ENCODE peak calls at places on chromosomes 4 and X, in four cellular contexts. M is HepG2, E is K562, N is GM12878. X is an unnamed sample. For H3K9me3, the result is how much of the 10 kb centered on the place peaks cover.

GRCh38 chr4:7389719-7390118 is 45.0 kb downstream of the PSAPL1 start:
- DNase-seq in N (no peak), E (no peak), M (no peak), X (no peak)

GRCh38 chr4:174503079-174503724 is 19.1 kb downstream of the HPGD start:
- DNase-seq in M (no peak), N (no peak), E (no peak), X (no peak)

GRCh38 chr4:67879486-67879885 is 4.3 kb downstream of the TMPRSS11D start:
- DNase-seq in M (no peak), N (no peak), E (no peak), X (no peak)

GRCh38 chrX:100424012-100424411 is 13.9 kb upstream of the PCDH19 start:
- DNase-seq in M (no peak), N (no peak), E (peak), X (no peak)

GRCh38 chr4:124529131-124529530 is 183.4 kb downstream of the ANKRD50 start:
- DNase-seq in E (no peak), N (no peak), M (no peak), X (no peak)

GRCh38 chr4:38371391-38371851 is 292.6 kb upstream of the KLF3 start:
- DNase-seq in E (no peak), M (no peak), N (no peak), X (no peak)

GRCh38 chr4:176261481-176261880 is 7.5 kb downstream of the ASB5 start:
- DNase-seq in N (no peak), E (no peak), M (no peak), X (no peak)

GRCh38 chrX:42466706-42467105 is 311.3 kb downstream of the PPP1R2C start:
- DNase-seq in E (no peak), N (no peak), M (no peak), X (no peak)

GRCh38 chr4:152385551-152385950 is 150.3 kb downstream of the FBXW7 start:
- DNase-seq in E (no peak), N (no peak), M (no peak), X (no peak)

GRCh38 chr4:38491854-38492478 is 172.0 kb upstream of the KLF3 start:
- DNase-seq in E (peak), M (no peak), N (no peak), X (no peak)

GRCh38 chr4:91729851-91730250 is 573.9 kb upstream of the GRID2 start:
- DNase-seq in E (no peak), M (no peak), N (no peak), X (no peak)

GRCh38 chr4:136277741-136278140 is 1254.6 kb downstream of the PCDH18 start:
- DNase-seq in M (no peak), N (no peak), E (no peak), X (no peak)

GRCh38 chr4:85587952-85588351 is 113.0 kb downstream of the ARHGAP24 start:
- DNase-seq in M (no peak), N (no peak), E (peak), X (no peak)

GRCh38 chr4:88880501-88881226 is 176.3 kb downstream of the FAM13A start:
- DNase-seq in N (no peak), M (no peak), E (peak), X (no peak)

GRCh38 chrX:80471582-80471981 is 51.3 kb downstream of the TENT5D start:
- DNase-seq in E (no peak), M (no peak), N (no peak), X (no peak)

GRCh38 chr4:139537292-139537691 is 18.7 kb downstream of the SETD7 start:
- DNase-seq in E (no peak), N (no peak), M (no peak), X (no peak)

GRCh38 chr4:151169223-151169622 is 69.8 kb downstream of the RPS3A start:
- DNase-seq in M (no peak), N (no peak), E (no peak), X (no peak)

GRCh38 chr4:113212613-113213012 is 163.2 kb downstream of the ANK2 start:
- DNase-seq in E (no peak), M (no peak), N (no peak), X (no peak)

GRCh38 chr4:173522874-173523395 is 7.1 kb downstream of the HAND2 start:
- DNase-seq in M (no peak), N (no peak), E (no peak), X (no peak)

GRCh38 chrX:66163849-66164401 is at the start of gene HEPH:
- DNase-seq in M (no peak), E (peak), N (peak), X (no peak)

GRCh38 chrX:154334496-154334895 is 38.9 kb downstream of the TKTL1 start:
- DNase-seq in N (no peak), M (no peak), E (no peak), X (no peak)

GRCh38 chr4:184653650-184654049 is 4.1 kb downstream of the PRIMPOL start:
- DNase-seq in M (no peak), E (no peak), N (no peak), X (no peak)

GRCh38 chrX:120144178-120144844 is 14.1 kb upstream of the RHOXF2 start:
- DNase-seq in N (no peak), E (peak), M (no peak), X (no peak)

GRCh38 chr4:131526686-131527085 is 1622.4 kb upstream of the PCDH10 start:
- DNase-seq in M (no peak), E (no peak), N (no peak), X (no peak)

GRCh38 chr4:25367877-25368276 is 9.2 kb upstream of the ANAPC4 start:
- DNase-seq in N (no peak), E (no peak), M (no peak), X (no peak)

GRCh38 chr4:25368315-25368714 is 8.7 kb upstream of the ANAPC4 start:
- DNase-seq in E (no peak), N (no peak), M (peak), X (no peak)

GRCh38 chr4:25370242-25370641 is 6.8 kb upstream of the ANAPC4 start:
- DNase-seq in E (no peak), M (no peak), N (no peak), X (no peak)

GRCh38 chr4:25361253-25361652 is 15.8 kb upstream of the ANAPC4 start:
- DNase-seq in N (no peak), M (no peak), E (no peak), X (no peak)

DNA sequence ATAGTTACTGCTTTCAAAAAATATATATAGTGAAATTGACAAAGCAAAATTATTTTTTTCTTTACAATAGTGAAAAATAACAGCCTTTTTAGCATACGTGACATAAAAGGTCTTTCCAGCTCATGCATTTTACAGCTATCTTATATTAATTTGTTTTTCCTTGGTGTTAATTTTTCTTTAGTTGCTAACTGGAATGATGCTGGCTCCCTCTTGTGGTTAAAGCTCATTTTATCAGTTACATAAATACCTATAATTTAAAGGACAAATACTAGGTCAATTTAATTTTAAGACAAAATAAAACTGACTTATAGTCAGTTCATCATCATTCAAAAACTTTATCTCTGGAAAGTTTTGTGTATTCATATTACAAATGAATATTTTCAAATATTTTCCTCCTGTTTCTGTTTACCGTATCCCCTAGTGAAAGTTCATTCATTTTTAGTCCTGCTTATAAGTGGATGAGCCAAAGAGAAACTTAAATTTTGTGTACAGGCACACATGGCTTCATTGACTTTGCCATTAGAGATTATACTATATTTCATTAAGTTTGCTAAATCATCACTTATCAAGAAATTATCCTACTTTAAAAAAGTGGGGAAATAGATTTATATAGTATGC is 9.9 kb upstream of the ANAPC4 start:
- DNase-seq in E (peak), M (no peak), N (no peak), X (no peak)
- H3K9me3 ChIP-seq in E (under half), M (under half), N (under half), X (under half)

GRCh38 chr4:99949999-99950912 is at the start of gene H2AZ1:
- DNase-seq in N (peak), M (peak), E (peak), X (peak)

GRCh38 chr4:99947190-99947578 is 766 bp upstream of the DNAJB14 start:
- DNase-seq in M (no peak), E (no peak), N (no peak), X (no peak)

GRCh38 chr4:99947608-99948007 is 1.2 kb upstream of the DNAJB14 start:
- DNase-seq in N (no peak), M (no peak), E (peak), X (no peak)

GRCh38 chr4:99950913-99951254 is 809 bp upstream of the H2AZ1 start:
- DNase-seq in M (no peak), E (no peak), N (no peak), X (no peak)

GRCh38 chr4:99949034-99949998 is 759 bp downstream of the H2AZ1 start:
- DNase-seq in N (peak), E (peak), M (peak), X (peak)
- TF ChIP-seq POLR2A in N (peak), E (peak), M (peak), X (peak)

DNA sequence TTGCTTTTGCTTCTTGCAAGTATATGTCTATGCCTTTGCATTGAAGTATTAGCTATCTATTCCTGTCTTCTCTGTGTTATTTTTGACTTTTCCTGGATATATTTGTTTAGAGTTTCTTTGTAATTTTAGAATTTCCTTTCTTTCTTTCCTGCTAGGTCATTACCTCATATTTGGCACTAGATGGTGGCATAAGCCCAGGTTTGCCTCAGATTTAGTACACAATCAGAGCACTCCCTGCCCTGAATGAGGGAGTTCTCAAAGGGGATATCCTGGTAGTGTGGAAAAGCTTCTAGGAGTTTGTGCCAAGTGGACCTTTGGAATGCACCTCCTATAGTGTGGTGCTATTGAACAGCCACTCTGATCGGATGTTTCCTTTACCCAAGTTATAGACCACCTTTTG is 181.6 kb downstream of the UGT8 start:
- DNase-seq in E (no peak), M (peak), N (no peak), X (peak)
- TF ChIP-seq ZBTB33 in E (no peak), M (no peak), N (no peak), X (no peak)

DNA sequence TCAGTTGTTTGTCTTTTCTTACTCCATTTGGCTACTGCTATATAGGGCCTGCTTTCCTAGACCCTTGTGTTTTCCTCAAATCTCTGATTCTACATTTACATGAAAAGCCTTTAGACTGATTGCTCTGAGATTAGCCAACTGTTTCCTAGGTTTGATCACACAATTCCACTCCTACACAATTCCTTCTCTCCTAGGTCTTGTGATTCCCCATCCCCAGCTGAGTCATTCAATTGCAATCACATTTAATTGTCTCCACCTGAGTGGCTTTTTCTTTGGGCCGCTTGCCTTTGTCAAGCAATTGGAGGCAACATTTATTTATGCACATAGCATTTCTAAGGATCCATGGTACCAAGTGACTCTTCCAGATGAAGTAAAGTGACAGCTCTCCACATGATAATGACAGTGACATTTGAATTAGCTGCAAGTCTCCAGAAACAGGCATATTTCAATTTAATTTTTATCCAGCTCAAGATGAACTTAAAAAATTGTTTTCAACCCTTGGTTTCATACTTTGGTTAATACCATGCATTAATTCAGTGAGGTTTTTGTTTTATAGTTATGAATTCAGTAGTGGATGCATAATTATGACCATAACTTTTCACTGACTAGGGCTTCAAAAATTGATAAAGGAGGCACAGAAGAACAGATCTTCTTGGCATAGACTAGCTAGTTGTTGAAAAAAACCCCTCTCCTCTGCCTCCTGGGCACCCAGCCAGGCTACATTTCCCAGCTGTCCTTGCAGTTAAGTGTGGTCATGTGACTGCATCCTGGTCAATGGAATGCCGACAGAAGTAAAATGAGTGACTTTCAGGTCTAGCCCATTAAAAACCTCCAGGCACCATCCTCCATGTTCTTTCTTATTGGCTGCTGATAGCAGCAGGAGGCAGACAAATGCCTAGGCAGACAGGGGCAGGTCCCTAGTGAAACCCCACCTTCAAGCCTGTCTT is 35.6 kb downstream of the ATXN3L start:
- DNase-seq in N (no peak), E (no peak), M (no peak), X (no peak)
- H3K9me3 ChIP-seq in N (under half), E (under half), M (under half), X (under half)